ENCODE peak calls at places on chromosomes 1 and 21, in eight cellular contexts. Y is right cardiac atrium; F is left ventricle myocardium inferior; K is IMR-90; C is effector memory CD4-positive, alpha-beta T cell; M is PC-3; B is lower lobe of right lung; H is cardiac muscle cell. A is an unnamed sample.

GRCh38 chr1:118335372-118335771 is 150.3 kb upstream of the SPAG17 start:
- DNase-seq in B (no peak), F (no peak), H (peak; percentile 47), K (peak; percentile 27), Y (no peak), M (no peak), C (no peak), A (no peak)

GRCh38 chr1:230288641-230289349 is 137.3 kb downstream of the PGBD5 start:
- DNase-seq in H (peak; percentile 33), Y (no peak), F (no peak), B (no peak), M (no peak), C (no peak), K (peak; percentile 12), A (no peak)

GRCh38 chr1:228368801-228369607 is 37.6 kb downstream of the TRIM11 start:
- DNase-seq in B (peak; percentile 41), F (peak; percentile 84), Y (peak; percentile 86), M (no peak), H (peak; percentile 77), C (no peak), K (peak; percentile 28), A (no peak)

GRCh38 chr1:152626688-152627087 is 3.8 kb upstream of the LCE3A start:
- DNase-seq in H (no peak), B (no peak), C (no peak), Y (no peak), K (no peak), F (no peak), M (no peak), A (no peak)

GRCh38 chr1:35452086-35452485 is 105.1 kb downstream of the KIAA0319L start:
- DNase-seq in B (peak; percentile 75), Y (peak; percentile 82), K (peak; percentile 72), H (peak; percentile 92), C (no peak), M (no peak), F (peak; percentile 60), A (peak; percentile 88)

GRCh38 chr1:30359821-30360220 is 363.6 kb downstream of the MATN1 start:
- DNase-seq in F (no peak), M (no peak), K (no peak), H (no peak), C (no peak), Y (no peak), B (no peak), A (no peak)

GRCh38 chr1:17167783-17168479 is 37.0 kb upstream of the PADI1 start:
- DNase-seq in H (peak; percentile 25), B (no peak), M (peak; percentile 88), F (no peak), K (peak; percentile 88), C (no peak), Y (no peak), A (peak; percentile 55)

GRCh38 chr1:172902861-172903381 is 147.8 kb downstream of the TNFSF18 start:
- DNase-seq in F (no peak), Y (no peak), K (peak; percentile 92), B (no peak), H (no peak), C (no peak), M (peak; percentile 98), A (peak; percentile 88)

GRCh38 chr1:181383695-181384094 is 99.6 kb upstream of the CACNA1E start:
- DNase-seq in M (no peak), F (no peak), Y (no peak), K (no peak), B (no peak), H (no peak), C (no peak), A (no peak)

GRCh38 chr1:31110846-31111245 is 45.3 kb upstream of the PUM1 start:
- DNase-seq in K (no peak), B (no peak), F (no peak), C (no peak), Y (no peak), M (no peak), H (no peak), A (no peak)

GRCh38 chr1:209633335-209633997 is 18.8 kb downstream of the LAMB3 start:
- DNase-seq in B (no peak), Y (no peak), K (peak; percentile 57), C (no peak), F (no peak), M (peak; percentile 40), H (peak; percentile 19), A (no peak)

GRCh38 chr1:205338011-205338410 is 16.5 kb upstream of the NUAK2 start:
- DNase-seq in Y (no peak), F (no peak), M (no peak), C (no peak), K (no peak), B (no peak), H (no peak), A (no peak)

GRCh38 chr1:119101563-119101962 is 38.9 kb downstream of the WARS2 start:
- DNase-seq in F (no peak), M (no peak), Y (no peak), H (peak; percentile 97), K (peak; percentile 6), B (no peak), C (no peak), A (peak; percentile 72)

GRCh38 chr21:45541221-45542039 is 810 bp downstream of the SLC19A1 start:
- DNase-seq in H (peak; percentile 71), F (peak; percentile 80), B (peak; percentile 91), C (peak; percentile 70), K (peak; percentile 33), M (peak; percentile 74), Y (peak; percentile 94), A (peak; percentile 72)

GRCh38 chr1:206505702-206506375 is 1.5 kb upstream of the RASSF5 start:
- DNase-seq in H (peak; percentile 68), K (peak; percentile 54), F (no peak), B (no peak), M (peak; percentile 74), C (no peak), Y (no peak), A (peak; percentile 54)

GRCh38 chr1:5950201-5950895 is 41.9 kb downstream of the NPHP4 start:
- DNase-seq in C (no peak), F (no peak), Y (no peak), H (no peak), K (no peak), B (no peak), M (no peak), A (no peak)

GRCh38 chr1:62283361-62283760 is 35.9 kb downstream of the KANK4 start:
- DNase-seq in F (no peak), M (no peak), Y (no peak), H (no peak), K (no peak), B (no peak), C (no peak), A (no peak)

GRCh38 chr1:3503525-3503886 is 49.0 kb downstream of the ARHGEF16 start:
- DNase-seq in K (no peak), C (no peak), B (no peak), Y (no peak), M (no peak), F (no peak), H (no peak), A (no peak)

GRCh38 chr21:41668051-41668541 is 98.8 kb downstream of the RIPK4 start:
- DNase-seq in M (no peak), H (no peak), K (no peak), Y (no peak), B (no peak), F (no peak), C (no peak), A (no peak)

GRCh38 chr1:182614796-182615451 is 10.7 kb upstream of the RGS16 start:
- DNase-seq in F (peak; percentile 84), M (peak; percentile 40), B (peak; percentile 84), K (peak; percentile 79), Y (peak; percentile 94), C (peak; percentile 33), H (peak; percentile 91), A (peak; percentile 95)

GRCh38 chr1:182616130-182617074 is 12.2 kb upstream of the RGS16 start:
- DNase-seq in B (peak; percentile 88), M (no peak), C (peak; percentile 80), F (peak; percentile 76), K (peak; percentile 25), Y (peak; percentile 93), H (peak; percentile 87), A (peak; percentile 71)

GRCh38 chr1:182617734-182618288 is 13.6 kb upstream of the RGS16 start:
- DNase-seq in B (no peak), C (no peak), K (peak; percentile 10), F (no peak), H (peak; percentile 38), Y (no peak), M (no peak), A (peak; percentile 52)

GRCh38 chr1:182615468-182616129 is 11.4 kb upstream of the RGS16 start:
- DNase-seq in Y (peak; percentile 92), F (peak; percentile 48), C (peak; percentile 45), K (no peak), H (peak; percentile 63), B (peak; percentile 58), M (no peak), A (peak; percentile 32)

GRCh38 chr1:182617075-182617429 is 12.9 kb upstream of the RGS16 start:
- DNase-seq in C (no peak), M (no peak), H (no peak), F (no peak), B (no peak), K (no peak), Y (no peak), A (no peak)
- H3K4me1 ChIP-seq in C (peaks cover 28% of the 10 kb centered on the region), M (no peaks in the 10 kb centered on the region), H (peaks cover 12% of the 10 kb centered on the region), F (peaks cover 37% of the 10 kb centered on the region), B (peaks cover 29% of the 10 kb centered on the region), K (peaks cover 11% of the 10 kb centered on the region), Y (peaks cover 4% of the 10 kb centered on the region), A (peaks cover 35% of the 10 kb centered on the region)

DNA sequence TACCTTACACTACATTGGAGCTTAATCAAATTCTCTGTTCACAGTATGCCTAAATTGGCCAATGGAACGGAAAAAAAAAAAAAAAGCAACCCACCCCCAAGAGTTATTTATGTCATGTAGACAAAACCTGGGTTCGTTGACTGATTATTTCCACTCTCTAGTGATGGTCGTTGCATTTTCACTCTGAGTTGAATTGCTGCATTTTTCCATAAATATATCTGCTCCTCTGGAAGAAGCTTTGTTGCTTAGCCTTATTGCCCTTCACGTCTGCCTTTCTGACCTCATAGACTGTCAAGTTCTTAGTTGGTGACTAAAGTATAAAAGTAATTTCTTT is 90.2 kb upstream of the RUNX1 start:
- DNase-seq in Y (no peak), K (no peak), F (no peak), M (no peak), C (no peak), B (no peak), H (no peak), A (no peak)
- H3K4me3 ChIP-seq in Y (no peak overlapping the region), K (no peak overlapping the region), F (no peak overlapping the region), M (no peak overlapping the region), C (no peak overlapping the region), B (no peak overlapping the region), H (no peak overlapping the region), A (no peak overlapping the region)

GRCh38 chr1:235865565-235866206 is 1.0 kb downstream of the LYST start:
- DNase-seq in B (no peak), F (no peak), K (no peak), C (peak; percentile 3), M (no peak), H (peak; percentile 18), Y (no peak), A (peak; percentile 56)
- H3K4me1 ChIP-seq in B (peaks cover 48% of the 10 kb centered on the region), F (peaks cover 37% of the 10 kb centered on the region), K (peaks cover 5% of the 10 kb centered on the region), C (peaks cover 15% of the 10 kb centered on the region), M (peaks cover 21% of the 10 kb centered on the region), H (no peaks in the 10 kb centered on the region), Y (no peaks in the 10 kb centered on the region), A (peaks cover 26% of the 10 kb centered on the region)

DNA sequence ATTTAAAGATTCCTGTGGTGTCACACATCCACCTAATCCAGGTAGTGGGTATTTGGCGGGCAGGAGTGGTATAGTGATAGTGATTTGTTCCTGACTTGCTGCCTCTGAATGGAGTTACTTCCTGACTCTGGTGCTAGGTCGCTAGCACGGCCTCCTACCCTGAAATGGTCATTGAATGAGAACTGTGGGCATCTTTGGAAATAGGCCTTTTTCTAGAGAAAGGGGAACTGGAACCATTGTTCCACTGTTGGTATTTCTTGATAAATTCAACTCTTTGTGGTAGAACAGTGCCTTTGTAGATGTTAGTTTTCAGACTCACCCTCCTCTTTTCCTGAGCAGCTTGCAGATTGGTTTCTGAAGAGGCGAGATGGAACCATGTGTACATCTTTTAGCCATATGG is 1.5 kb downstream of the QSOX1 start:
- DNase-seq in H (no peak), Y (no peak), B (no peak), C (no peak), F (no peak), M (no peak), K (no peak), A (no peak)
- H3K4me3 ChIP-seq in H (no peak overlapping the region), Y (peak overlapping the region; percentile 81), B (peak overlapping the region; percentile 96), C (no peak overlapping the region), F (peak overlapping the region; percentile 100), M (peak overlapping the region; percentile 99), K (peak overlapping the region; percentile 94), A (peak overlapping the region; percentile 88)

A was measured in adipocyte.